ENCODE peak calls at places on chromosomes 12 and 14, in six cellular contexts. One of them, this sample, is unnamed. For H3K36me3 and H3K4me1, the result is how much of the 10 kb centered on the place peaks cover.

GRCh38 chr14:97053941-97054340 is 256.8 kb downstream of the VRK1 start:
- DNase-seq in sigmoid colon: no peak
- DNase-seq in fibroblast of lung: no peak
- DNase-seq in body of pancreas: no peak
- DNase-seq in adrenal gland: no peak
- DNase-seq in RWPE2: no peak
- DNase-seq in this sample: no peak

GRCh38 chr12:2779281-2779680 is 15.5 kb upstream of the FKBP4 start:
- DNase-seq in sigmoid colon: no peak
- DNase-seq in fibroblast of lung: no peak
- DNase-seq in body of pancreas: no peak
- DNase-seq in adrenal gland: no peak
- DNase-seq in RWPE2: no peak
- DNase-seq in this sample: no peak

GRCh38 chr14:30751646-30752416 is 122.5 kb upstream of the COCH start:
- DNase-seq in sigmoid colon: no peak
- DNase-seq in fibroblast of lung: no peak
- DNase-seq in body of pancreas: no peak
- DNase-seq in adrenal gland: no peak
- DNase-seq in RWPE2: no peak
- DNase-seq in this sample: no peak

GRCh38 chr12:58750484-58750883 is 169.8 kb downstream of the LRIG3 start:
- DNase-seq in sigmoid colon: no peak
- DNase-seq in fibroblast of lung: peak
- DNase-seq in body of pancreas: no peak
- DNase-seq in adrenal gland: no peak
- DNase-seq in RWPE2: no peak
- DNase-seq in this sample: peak

GRCh38 chr12:18422849-18423248 is 161.5 kb downstream of the PIK3C2G start:
- DNase-seq in sigmoid colon: no peak
- DNase-seq in fibroblast of lung: peak
- DNase-seq in body of pancreas: no peak
- DNase-seq in adrenal gland: no peak
- DNase-seq in RWPE2: no peak
- DNase-seq in this sample: no peak

GRCh38 chr12:64680235-64680634 is 69.9 kb downstream of the RASSF3 start:
- DNase-seq in sigmoid colon: no peak
- DNase-seq in fibroblast of lung: no peak
- DNase-seq in body of pancreas: no peak
- DNase-seq in adrenal gland: no peak
- DNase-seq in RWPE2: no peak
- DNase-seq in this sample: no peak

GRCh38 chr14:100608586-100609330 is 21.5 kb upstream of the BEGAIN start:
- DNase-seq in sigmoid colon: peak
- DNase-seq in fibroblast of lung: no peak
- DNase-seq in body of pancreas: peak
- DNase-seq in adrenal gland: no peak
- DNase-seq in RWPE2: peak
- DNase-seq in this sample: peak

GRCh38 chr14:75005357-75005756 is 2.6 kb downstream of the EIF2B2 start:
- DNase-seq in sigmoid colon: no peak
- DNase-seq in fibroblast of lung: no peak
- DNase-seq in body of pancreas: no peak
- DNase-seq in adrenal gland: no peak
- DNase-seq in RWPE2: no peak
- DNase-seq in this sample: no peak

GRCh38 chr14:74438351-74438915 is 12.4 kb upstream of the SYNDIG1L start:
- DNase-seq in sigmoid colon: no peak
- DNase-seq in fibroblast of lung: no peak
- DNase-seq in body of pancreas: no peak
- DNase-seq in adrenal gland: no peak
- DNase-seq in RWPE2: no peak
- DNase-seq in this sample: no peak

GRCh38 chr12:48969847-48970701 is 1.5 kb downstream of the WNT10B start:
- DNase-seq in sigmoid colon: no peak
- DNase-seq in fibroblast of lung: peak
- DNase-seq in body of pancreas: no peak
- DNase-seq in adrenal gland: no peak
- DNase-seq in RWPE2: no peak
- DNase-seq in this sample: peak

GRCh38 chr14:52325126-52325525 is 11.0 kb downstream of the PTGER2 start:
- DNase-seq in sigmoid colon: no peak
- DNase-seq in fibroblast of lung: peak
- DNase-seq in body of pancreas: no peak
- DNase-seq in adrenal gland: no peak
- DNase-seq in RWPE2: no peak
- DNase-seq in this sample: no peak

GRCh38 chr14:89444044-89444443 is 27.0 kb upstream of the FOXN3 start:
- DNase-seq in sigmoid colon: peak
- DNase-seq in fibroblast of lung: no peak
- DNase-seq in body of pancreas: no peak
- DNase-seq in adrenal gland: no peak
- DNase-seq in RWPE2: no peak
- DNase-seq in this sample: no peak

GRCh38 chr14:71415404-71415690 is 508.1 kb downstream of the PCNX1 start:
- DNase-seq in sigmoid colon: no peak
- DNase-seq in fibroblast of lung: peak
- DNase-seq in body of pancreas: no peak
- DNase-seq in adrenal gland: no peak
- DNase-seq in RWPE2: no peak
- DNase-seq in this sample: no peak

GRCh38 chr14:99230271-99231141 is 41.5 kb downstream of the BCL11B start:
- DNase-seq in sigmoid colon: no peak
- DNase-seq in fibroblast of lung: peak
- DNase-seq in body of pancreas: no peak
- DNase-seq in adrenal gland: no peak
- DNase-seq in RWPE2: peak
- DNase-seq in this sample: no peak

GRCh38 chr12:286531-287300 is 24.1 kb upstream of the SLC6A13 start:
- DNase-seq in sigmoid colon: no peak
- DNase-seq in fibroblast of lung: no peak
- DNase-seq in body of pancreas: no peak
- DNase-seq in adrenal gland: no peak
- DNase-seq in RWPE2: no peak
- DNase-seq in this sample: no peak
- H3K36me3 ChIP-seq in sigmoid colon: under half
- H3K36me3 ChIP-seq in fibroblast of lung: under half
- H3K36me3 ChIP-seq in body of pancreas: under half
- H3K36me3 ChIP-seq in adrenal gland: under half
- H3K36me3 ChIP-seq in RWPE2: half or more
- H3K36me3 ChIP-seq in this sample: under half

GRCh38 chr12:169528-170360 is 44.2 kb downstream of the SLC6A12 start:
- DNase-seq in sigmoid colon: no peak
- DNase-seq in fibroblast of lung: no peak
- DNase-seq in body of pancreas: no peak
- DNase-seq in adrenal gland: no peak
- DNase-seq in RWPE2: no peak
- DNase-seq in this sample: no peak
- TF ChIP-seq CTCF in sigmoid colon: no peak
- TF ChIP-seq CTCF in fibroblast of lung: no peak
- TF ChIP-seq CTCF in body of pancreas: peak
- TF ChIP-seq CTCF in adrenal gland: no peak
- TF ChIP-seq CTCF in RWPE2: no peak
- TF ChIP-seq CTCF in this sample: peak

DNA sequence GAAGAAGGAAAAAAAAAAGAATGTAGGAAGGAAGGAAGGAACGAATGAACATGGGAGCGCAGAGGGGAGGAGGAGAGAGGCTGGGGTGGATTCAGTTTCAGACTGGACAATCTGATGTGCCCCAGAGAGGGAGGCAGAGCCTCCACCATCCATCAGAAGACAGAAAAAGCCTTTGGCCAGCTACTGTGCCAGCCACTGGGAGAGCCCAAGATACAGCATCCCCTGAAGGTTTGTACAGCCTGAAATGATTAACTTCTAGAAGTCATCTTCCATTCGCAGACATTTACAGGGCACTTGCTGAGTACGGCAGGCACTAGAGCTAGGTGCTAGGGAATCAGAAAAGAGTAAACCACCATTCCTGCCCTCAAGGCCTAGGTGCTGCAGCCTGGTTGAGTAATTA is 9.0 kb downstream of the PLEKHG6 start:
- DNase-seq in sigmoid colon: no peak
- DNase-seq in fibroblast of lung: no peak
- DNase-seq in body of pancreas: no peak
- DNase-seq in adrenal gland: no peak
- DNase-seq in RWPE2: no peak
- DNase-seq in this sample: peak
- H3K4me1 ChIP-seq in sigmoid colon: under half
- H3K4me1 ChIP-seq in fibroblast of lung: under half
- H3K4me1 ChIP-seq in body of pancreas: under half
- H3K4me1 ChIP-seq in adrenal gland: under half
- H3K4me1 ChIP-seq in RWPE2: under half
- H3K4me1 ChIP-seq in this sample: under half

DNA sequence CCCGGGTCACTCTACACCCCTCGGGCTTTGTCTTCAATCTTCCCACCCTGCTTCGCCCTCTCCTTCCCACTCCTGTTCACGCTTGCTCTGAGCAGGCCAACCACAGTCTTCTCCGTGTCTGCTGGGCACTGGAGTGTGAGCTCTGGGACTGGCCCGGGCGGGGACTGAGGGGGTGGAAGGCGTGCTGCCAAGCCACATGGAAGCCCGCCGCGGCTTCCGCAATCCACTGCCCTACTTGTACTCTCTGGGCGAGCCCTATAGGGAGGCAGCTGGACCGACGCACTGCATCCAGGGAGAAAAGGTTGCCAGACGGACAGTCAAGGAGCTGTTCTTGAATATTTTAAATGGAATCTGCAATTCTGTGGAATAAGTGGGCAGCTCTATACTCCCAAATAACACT is 24.8 kb downstream of the GOLGA3 start:
- DNase-seq in sigmoid colon: no peak
- DNase-seq in fibroblast of lung: peak
- DNase-seq in body of pancreas: no peak
- DNase-seq in adrenal gland: no peak
- DNase-seq in RWPE2: no peak
- DNase-seq in this sample: peak
- H3K36me3 ChIP-seq in sigmoid colon: under half
- H3K36me3 ChIP-seq in fibroblast of lung: half or more
- H3K36me3 ChIP-seq in body of pancreas: half or more
- H3K36me3 ChIP-seq in adrenal gland: under half
- H3K36me3 ChIP-seq in RWPE2: half or more
- H3K36me3 ChIP-seq in this sample: half or more

GRCh38 chr12:97960225-97960624 is 497.6 kb downstream of the RMST start:
- DNase-seq in sigmoid colon: no peak
- DNase-seq in fibroblast of lung: no peak
- DNase-seq in body of pancreas: no peak
- DNase-seq in adrenal gland: no peak
- DNase-seq in RWPE2: no peak
- DNase-seq in this sample: no peak
- TF ChIP-seq CTCF in sigmoid colon: no peak
- TF ChIP-seq CTCF in fibroblast of lung: no peak
- TF ChIP-seq CTCF in body of pancreas: no peak
- TF ChIP-seq CTCF in adrenal gland: no peak
- TF ChIP-seq CTCF in RWPE2: no peak
- TF ChIP-seq CTCF in this sample: no peak

GRCh38 chr14:105986896-105987284 is 460.5 kb downstream of the TMEM121 start:
- DNase-seq in sigmoid colon: no peak
- DNase-seq in fibroblast of lung: no peak
- DNase-seq in body of pancreas: no peak
- DNase-seq in adrenal gland: no peak
- DNase-seq in RWPE2: no peak
- DNase-seq in this sample: no peak
- H3K4me1 ChIP-seq in sigmoid colon: under half
- H3K4me1 ChIP-seq in fibroblast of lung: under half
- H3K4me1 ChIP-seq in body of pancreas: under half
- H3K4me1 ChIP-seq in adrenal gland: under half
- H3K4me1 ChIP-seq in RWPE2: under half
- H3K4me1 ChIP-seq in this sample: under half

GRCh38 chr12:77968571-77968970 is 137.9 kb downstream of the NAV3 start:
- DNase-seq in sigmoid colon: no peak
- DNase-seq in fibroblast of lung: no peak
- DNase-seq in body of pancreas: no peak
- DNase-seq in adrenal gland: no peak
- DNase-seq in RWPE2: no peak
- DNase-seq in this sample: no peak

GRCh38 chr12:77963576-77964178 is 133.0 kb downstream of the NAV3 start:
- DNase-seq in sigmoid colon: no peak
- DNase-seq in fibroblast of lung: no peak
- DNase-seq in body of pancreas: no peak
- DNase-seq in adrenal gland: no peak
- DNase-seq in RWPE2: no peak
- DNase-seq in this sample: no peak

GRCh38 chr12:77968021-77968420 is 137.3 kb downstream of the NAV3 start:
- DNase-seq in sigmoid colon: no peak
- DNase-seq in fibroblast of lung: no peak
- DNase-seq in body of pancreas: no peak
- DNase-seq in adrenal gland: no peak
- DNase-seq in RWPE2: no peak
- DNase-seq in this sample: no peak

DNA sequence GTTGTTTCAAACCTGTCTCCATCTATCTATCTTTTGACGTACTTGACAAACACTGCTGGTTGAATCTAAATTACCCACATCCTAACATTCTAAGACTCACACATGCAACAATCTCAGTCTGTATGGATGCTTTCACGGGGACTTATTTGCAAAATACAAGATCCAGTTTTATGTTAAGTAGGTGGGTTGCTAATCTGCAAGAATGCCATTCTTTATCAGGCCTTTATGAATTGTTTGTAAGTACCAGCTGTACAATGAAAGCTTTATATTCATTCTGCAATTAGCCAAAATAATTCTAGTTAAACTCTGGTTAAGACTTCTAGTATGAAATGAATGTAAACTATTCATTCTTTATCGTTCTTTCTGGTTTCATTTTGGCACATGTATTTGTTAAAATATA is 135.1 kb downstream of the NAV3 start:
- DNase-seq in sigmoid colon: no peak
- DNase-seq in fibroblast of lung: peak
- DNase-seq in body of pancreas: no peak
- DNase-seq in adrenal gland: no peak
- DNase-seq in RWPE2: no peak
- DNase-seq in this sample: no peak
- H3K36me3 ChIP-seq in sigmoid colon: under half
- H3K36me3 ChIP-seq in fibroblast of lung: under half
- H3K36me3 ChIP-seq in body of pancreas: under half
- H3K36me3 ChIP-seq in adrenal gland: under half
- H3K36me3 ChIP-seq in RWPE2: under half
- H3K36me3 ChIP-seq in this sample: under half

This sample was measured in osteoblast.